ENCODE peak calls at places on chromosomes 7 and 10, in nine cellular contexts. I is fibroblast of the conjunctiva; Z is type B pancreatic cell; D is hippocampal formation; N is ELR; P is nucleus accumbens; Y is activated naive CD4-positive, alpha-beta T cell treated with anti-CD3 and anti-CD28 coated beads, Interleukin-2, amount 50 U/mL, for 72 hours; A is activated CD8-positive, alpha-beta memory T cell treated with anti-CD3 and anti-CD28 coated beads, Interleukin-2, amount 50 U/mL, for 48 hours; L is astrocyte of the spinal cord. S is an unnamed sample.

GRCh38 chr10:89118091-89118490 is 89.0 kb downstream of the CH25H start:
- DNase-seq in P (no peak), Y (no peak), L (peak), D (no peak), Z (no peak), I (no peak), N (peak), A (no peak), S (no peak)

GRCh38 chr7:3964980-3965606 is 664.0 kb downstream of the SDK1 start:
- DNase-seq in Y (no peak), I (no peak), Z (no peak), N (no peak), P (no peak), L (no peak), A (no peak), D (no peak), S (no peak)

GRCh38 chr10:100654835-100655759 is 90.3 kb upstream of the PAX2 start:
- DNase-seq in N (no peak), L (no peak), Z (no peak), I (no peak), A (no peak), D (no peak), Y (no peak), P (no peak), S (no peak)

GRCh38 chr10:45509491-45509890 is 135.5 kb downstream of the ALOX5 start:
- DNase-seq in Y (no peak), P (no peak), D (no peak), I (no peak), Z (no peak), A (no peak), L (no peak), N (peak), S (no peak)

GRCh38 chr10:118873080-118873737 is 118.4 kb upstream of the CACUL1 start:
- DNase-seq in Y (no peak), A (no peak), N (peak), Z (no peak), L (peak), P (no peak), I (peak), D (no peak), S (no peak)

GRCh38 chr10:14583252-14583651 is 191.4 kb downstream of the FAM107B start:
- DNase-seq in Z (no peak), P (no peak), Y (peak), N (no peak), I (no peak), L (no peak), D (no peak), A (peak), S (no peak)

GRCh38 chr7:49261928-49262327 is 337.6 kb downstream of the CDC14C start:
- DNase-seq in Y (no peak), L (no peak), D (no peak), N (no peak), P (no peak), A (no peak), Z (no peak), I (no peak), S (no peak)

GRCh38 chr7:99089914-99090629 is 53.8 kb downstream of the SMURF1 start:
- DNase-seq in L (no peak), D (no peak), Z (no peak), P (no peak), A (no peak), I (no peak), N (no peak), Y (no peak), S (no peak)

GRCh38 chr10:48798486-48799254 is 114.0 kb downstream of the WDFY4 start:
- DNase-seq in Z (peak), A (no peak), Y (no peak), D (no peak), L (no peak), P (no peak), I (no peak), N (peak), S (no peak)

GRCh38 chr10:132939957-132940790 is 2.2 kb downstream of the CFAP46 start:
- DNase-seq in Z (no peak), Y (peak), D (peak), I (peak), A (peak), N (peak), L (peak), P (peak), S (peak)

GRCh38 chr10:60426425-60426824 is 36.8 kb upstream of the ANK3 start:
- DNase-seq in P (no peak), A (no peak), D (no peak), Y (no peak), L (peak), I (peak), N (peak), Z (no peak), S (no peak)

GRCh38 chr7:50614721-50615518 is 49.7 kb upstream of the DDC start:
- DNase-seq in Y (no peak), P (no peak), Z (no peak), I (no peak), L (no peak), N (no peak), D (no peak), A (no peak), S (no peak)

GRCh38 chr7:55241958-55242357 is 123.2 kb upstream of the LANCL2 start:
- DNase-seq in Y (no peak), I (no peak), L (no peak), Z (no peak), N (no peak), A (no peak), P (no peak), D (no peak), S (no peak)

GRCh38 chr10:68367121-68367520 is 34.4 kb upstream of the PBLD start:
- DNase-seq in I (no peak), Y (no peak), A (no peak), D (no peak), L (no peak), N (no peak), Z (no peak), P (no peak), S (no peak)

GRCh38 chr10:86646532-86646931 is 7.8 kb upstream of the OPN4 start:
- DNase-seq in L (no peak), Z (no peak), P (no peak), D (no peak), I (no peak), N (no peak), A (peak), Y (no peak), S (no peak)

GRCh38 chr10:86876748-86877147 is 80.7 kb downstream of the MMRN2 start:
- DNase-seq in D (no peak), I (no peak), P (no peak), N (peak), L (no peak), A (no peak), Z (no peak), Y (no peak), S (no peak)

GRCh38 chr10:13441476-13441875 is 87.3 kb downstream of the BEND7 start:
- DNase-seq in D (no peak), N (no peak), A (no peak), Z (no peak), I (no peak), P (no peak), L (no peak), Y (no peak), S (no peak)

GRCh38 chr7:151853896-151854807 is 22.8 kb downstream of the PRKAG2 start:
- DNase-seq in Y (no peak), Z (no peak), N (no peak), A (no peak), L (no peak), D (no peak), I (no peak), P (no peak), S (peak)

GRCh38 chr7:121329460-121330052 is 756 bp downstream of the WNT16 start:
- DNase-seq in P (no peak), D (no peak), N (peak), Y (no peak), Z (no peak), I (no peak), A (peak), L (peak), S (no peak)

GRCh38 chr7:86320886-86321285 is 322.8 kb upstream of the GRM3 start:
- DNase-seq in Y (no peak), A (no peak), N (no peak), L (no peak), D (no peak), I (no peak), P (no peak), Z (no peak), S (no peak)

GRCh38 chr10:3902809-3903410 is 117.9 kb upstream of the KLF6 start:
- DNase-seq in N (peak), D (no peak), I (no peak), Y (no peak), A (no peak), P (no peak), L (peak), Z (no peak), S (no peak)

GRCh38 chr10:114856544-114857287 is 35.1 kb downstream of the FHIP2A start:
- DNase-seq in L (peak), Z (no peak), A (no peak), D (no peak), P (no peak), Y (no peak), N (peak), I (peak), S (no peak)

GRCh38 chr10:95303950-95304349 is 13.1 kb upstream of the PDLIM1 start:
- DNase-seq in Y (no peak), Z (no peak), N (no peak), D (no peak), P (no peak), I (no peak), L (no peak), A (no peak), S (no peak)

S was measured in amygdala.